ENCODE peak calls at places on chromosomes 6 and 20, in six cellular contexts. One of them, this sample, is unnamed.

GRCh38 chr20:37490670-37491350 is 30.2 kb upstream of the NNAT start:
- DNase-seq in ELF-1: no peak
- DNase-seq in activated naive CD4-positive, alpha-beta T cell treated with anti-CD3 and anti-CD28 coated beads for 36 hours: no peak
- DNase-seq in stimulated activated CD8-positive, alpha-beta memory T cell treated with anti-CD3 and anti-CD28 coated beads, Interleukin-15, amount 100 ng/mL, for 4 hours: no peak
- DNase-seq in ACHN: no peak
- DNase-seq in iris pigment epithelial cell: no peak
- DNase-seq in this sample: no peak

GRCh38 chr6:124854338-124854922 is 107.8 kb upstream of the RNF217 start:
- DNase-seq in iris pigment epithelial cell: no peak
- DNase-seq in activated naive CD4-positive, alpha-beta T cell treated with anti-CD3 and anti-CD28 coated beads for 36 hours: no peak
- DNase-seq in ACHN: peak
- DNase-seq in stimulated activated CD8-positive, alpha-beta memory T cell treated with anti-CD3 and anti-CD28 coated beads, Interleukin-15, amount 100 ng/mL, for 4 hours: no peak
- DNase-seq in ELF-1: no peak
- DNase-seq in this sample: peak

GRCh38 chr20:7038029-7038428 is 270.5 kb downstream of the BMP2 start:
- DNase-seq in ELF-1: no peak
- DNase-seq in activated naive CD4-positive, alpha-beta T cell treated with anti-CD3 and anti-CD28 coated beads for 36 hours: no peak
- DNase-seq in ACHN: no peak
- DNase-seq in iris pigment epithelial cell: peak
- DNase-seq in stimulated activated CD8-positive, alpha-beta memory T cell treated with anti-CD3 and anti-CD28 coated beads, Interleukin-15, amount 100 ng/mL, for 4 hours: no peak
- DNase-seq in this sample: peak

GRCh38 chr6:21601932-21602390 is 8.4 kb downstream of the SOX4 start:
- DNase-seq in iris pigment epithelial cell: no peak
- DNase-seq in stimulated activated CD8-positive, alpha-beta memory T cell treated with anti-CD3 and anti-CD28 coated beads, Interleukin-15, amount 100 ng/mL, for 4 hours: no peak
- DNase-seq in ELF-1: peak
- DNase-seq in ACHN: no peak
- DNase-seq in activated naive CD4-positive, alpha-beta T cell treated with anti-CD3 and anti-CD28 coated beads for 36 hours: no peak
- DNase-seq in this sample: no peak

GRCh38 chr20:58701431-58702160 is 9.0 kb downstream of the NPEPL1 start:
- DNase-seq in iris pigment epithelial cell: no peak
- DNase-seq in ELF-1: no peak
- DNase-seq in ACHN: no peak
- DNase-seq in stimulated activated CD8-positive, alpha-beta memory T cell treated with anti-CD3 and anti-CD28 coated beads, Interleukin-15, amount 100 ng/mL, for 4 hours: no peak
- DNase-seq in activated naive CD4-positive, alpha-beta T cell treated with anti-CD3 and anti-CD28 coated beads for 36 hours: no peak
- DNase-seq in this sample: no peak

GRCh38 chr6:160041608-160042007 is 72.7 kb downstream of the IGF2R start:
- DNase-seq in activated naive CD4-positive, alpha-beta T cell treated with anti-CD3 and anti-CD28 coated beads for 36 hours: no peak
- DNase-seq in ACHN: no peak
- DNase-seq in stimulated activated CD8-positive, alpha-beta memory T cell treated with anti-CD3 and anti-CD28 coated beads, Interleukin-15, amount 100 ng/mL, for 4 hours: no peak
- DNase-seq in ELF-1: no peak
- DNase-seq in iris pigment epithelial cell: peak
- DNase-seq in this sample: peak

GRCh38 chr6:143059616-143060353 is 904 bp upstream of the AIG1 start:
- DNase-seq in activated naive CD4-positive, alpha-beta T cell treated with anti-CD3 and anti-CD28 coated beads for 36 hours: peak
- DNase-seq in ELF-1: no peak
- DNase-seq in stimulated activated CD8-positive, alpha-beta memory T cell treated with anti-CD3 and anti-CD28 coated beads, Interleukin-15, amount 100 ng/mL, for 4 hours: no peak
- DNase-seq in ACHN: peak
- DNase-seq in iris pigment epithelial cell: peak
- DNase-seq in this sample: peak

GRCh38 chr20:723756-724155 is 44.5 kb downstream of the SLC52A3 start:
- DNase-seq in iris pigment epithelial cell: no peak
- DNase-seq in stimulated activated CD8-positive, alpha-beta memory T cell treated with anti-CD3 and anti-CD28 coated beads, Interleukin-15, amount 100 ng/mL, for 4 hours: no peak
- DNase-seq in ELF-1: no peak
- DNase-seq in ACHN: no peak
- DNase-seq in activated naive CD4-positive, alpha-beta T cell treated with anti-CD3 and anti-CD28 coated beads for 36 hours: no peak
- DNase-seq in this sample: no peak

GRCh38 chr6:1479095-1479494 is 89.7 kb downstream of the FOXF2 start:
- DNase-seq in ACHN: no peak
- DNase-seq in activated naive CD4-positive, alpha-beta T cell treated with anti-CD3 and anti-CD28 coated beads for 36 hours: no peak
- DNase-seq in stimulated activated CD8-positive, alpha-beta memory T cell treated with anti-CD3 and anti-CD28 coated beads, Interleukin-15, amount 100 ng/mL, for 4 hours: no peak
- DNase-seq in ELF-1: no peak
- DNase-seq in iris pigment epithelial cell: peak
- DNase-seq in this sample: peak

GRCh38 chr20:4090756-4091331 is 75.5 kb upstream of the RNF24 start:
- DNase-seq in ACHN: peak
- DNase-seq in stimulated activated CD8-positive, alpha-beta memory T cell treated with anti-CD3 and anti-CD28 coated beads, Interleukin-15, amount 100 ng/mL, for 4 hours: no peak
- DNase-seq in iris pigment epithelial cell: no peak
- DNase-seq in activated naive CD4-positive, alpha-beta T cell treated with anti-CD3 and anti-CD28 coated beads for 36 hours: no peak
- DNase-seq in ELF-1: no peak
- DNase-seq in this sample: peak

GRCh38 chr20:11544029-11544678 is 373.5 kb upstream of the BTBD3 start:
- DNase-seq in stimulated activated CD8-positive, alpha-beta memory T cell treated with anti-CD3 and anti-CD28 coated beads, Interleukin-15, amount 100 ng/mL, for 4 hours: no peak
- DNase-seq in ELF-1: peak
- DNase-seq in ACHN: peak
- DNase-seq in iris pigment epithelial cell: peak
- DNase-seq in activated naive CD4-positive, alpha-beta T cell treated with anti-CD3 and anti-CD28 coated beads for 36 hours: peak
- DNase-seq in this sample: peak

GRCh38 chr6:52015953-52016352 is 71.5 kb downstream of the PKHD1 start:
- DNase-seq in stimulated activated CD8-positive, alpha-beta memory T cell treated with anti-CD3 and anti-CD28 coated beads, Interleukin-15, amount 100 ng/mL, for 4 hours: no peak
- DNase-seq in ELF-1: no peak
- DNase-seq in ACHN: no peak
- DNase-seq in iris pigment epithelial cell: no peak
- DNase-seq in activated naive CD4-positive, alpha-beta T cell treated with anti-CD3 and anti-CD28 coated beads for 36 hours: no peak
- DNase-seq in this sample: no peak

GRCh38 chr6:117463762-117464665 is 18.5 kb upstream of the DCBLD1 start:
- DNase-seq in iris pigment epithelial cell: peak
- DNase-seq in activated naive CD4-positive, alpha-beta T cell treated with anti-CD3 and anti-CD28 coated beads for 36 hours: peak
- DNase-seq in ACHN: peak
- DNase-seq in stimulated activated CD8-positive, alpha-beta memory T cell treated with anti-CD3 and anti-CD28 coated beads, Interleukin-15, amount 100 ng/mL, for 4 hours: no peak
- DNase-seq in ELF-1: no peak
- DNase-seq in this sample: peak

GRCh38 chr6:14664112-14664592 is 546.6 kb downstream of the CD83 start:
- DNase-seq in activated naive CD4-positive, alpha-beta T cell treated with anti-CD3 and anti-CD28 coated beads for 36 hours: peak
- DNase-seq in iris pigment epithelial cell: no peak
- DNase-seq in ACHN: no peak
- DNase-seq in stimulated activated CD8-positive, alpha-beta memory T cell treated with anti-CD3 and anti-CD28 coated beads, Interleukin-15, amount 100 ng/mL, for 4 hours: no peak
- DNase-seq in ELF-1: no peak
- DNase-seq in this sample: peak

GRCh38 chr6:16212276-16212675 is 26.1 kb upstream of the GMPR start:
- DNase-seq in ACHN: no peak
- DNase-seq in iris pigment epithelial cell: no peak
- DNase-seq in ELF-1: no peak
- DNase-seq in stimulated activated CD8-positive, alpha-beta memory T cell treated with anti-CD3 and anti-CD28 coated beads, Interleukin-15, amount 100 ng/mL, for 4 hours: no peak
- DNase-seq in activated naive CD4-positive, alpha-beta T cell treated with anti-CD3 and anti-CD28 coated beads for 36 hours: no peak
- DNase-seq in this sample: no peak

GRCh38 chr20:62649140-62649539 is 6.8 kb downstream of the SLCO4A1 start:
- DNase-seq in ELF-1: no peak
- DNase-seq in activated naive CD4-positive, alpha-beta T cell treated with anti-CD3 and anti-CD28 coated beads for 36 hours: no peak
- DNase-seq in ACHN: no peak
- DNase-seq in stimulated activated CD8-positive, alpha-beta memory T cell treated with anti-CD3 and anti-CD28 coated beads, Interleukin-15, amount 100 ng/mL, for 4 hours: no peak
- DNase-seq in iris pigment epithelial cell: no peak
- DNase-seq in this sample: no peak

GRCh38 chr6:411402-412145 is 20.0 kb downstream of the IRF4 start:
- DNase-seq in stimulated activated CD8-positive, alpha-beta memory T cell treated with anti-CD3 and anti-CD28 coated beads, Interleukin-15, amount 100 ng/mL, for 4 hours: no peak
- DNase-seq in iris pigment epithelial cell: no peak
- DNase-seq in activated naive CD4-positive, alpha-beta T cell treated with anti-CD3 and anti-CD28 coated beads for 36 hours: peak
- DNase-seq in ACHN: no peak
- DNase-seq in ELF-1: no peak
- DNase-seq in this sample: no peak

GRCh38 chr20:17866234-17867001 is 102.2 kb downstream of the SNX5 start:
- DNase-seq in ACHN: no peak
- DNase-seq in activated naive CD4-positive, alpha-beta T cell treated with anti-CD3 and anti-CD28 coated beads for 36 hours: no peak
- DNase-seq in stimulated activated CD8-positive, alpha-beta memory T cell treated with anti-CD3 and anti-CD28 coated beads, Interleukin-15, amount 100 ng/mL, for 4 hours: no peak
- DNase-seq in iris pigment epithelial cell: no peak
- DNase-seq in ELF-1: peak
- DNase-seq in this sample: no peak

GRCh38 chr6:9502991-9503761 is 911.7 kb downstream of the TFAP2A start:
- DNase-seq in iris pigment epithelial cell: peak
- DNase-seq in ACHN: no peak
- DNase-seq in stimulated activated CD8-positive, alpha-beta memory T cell treated with anti-CD3 and anti-CD28 coated beads, Interleukin-15, amount 100 ng/mL, for 4 hours: no peak
- DNase-seq in activated naive CD4-positive, alpha-beta T cell treated with anti-CD3 and anti-CD28 coated beads for 36 hours: no peak
- DNase-seq in ELF-1: no peak
- DNase-seq in this sample: peak

GRCh38 chr6:135935951-135936601 is 84.6 kb downstream of the PDE7B start:
- DNase-seq in iris pigment epithelial cell: peak
- DNase-seq in stimulated activated CD8-positive, alpha-beta memory T cell treated with anti-CD3 and anti-CD28 coated beads, Interleukin-15, amount 100 ng/mL, for 4 hours: no peak
- DNase-seq in activated naive CD4-positive, alpha-beta T cell treated with anti-CD3 and anti-CD28 coated beads for 36 hours: no peak
- DNase-seq in ACHN: no peak
- DNase-seq in ELF-1: no peak
- DNase-seq in this sample: peak

GRCh38 chr6:12078014-12078413 is 65.9 kb downstream of the HIVEP1 start:
- DNase-seq in iris pigment epithelial cell: no peak
- DNase-seq in activated naive CD4-positive, alpha-beta T cell treated with anti-CD3 and anti-CD28 coated beads for 36 hours: no peak
- DNase-seq in ELF-1: no peak
- DNase-seq in ACHN: no peak
- DNase-seq in stimulated activated CD8-positive, alpha-beta memory T cell treated with anti-CD3 and anti-CD28 coated beads, Interleukin-15, amount 100 ng/mL, for 4 hours: no peak
- DNase-seq in this sample: no peak

GRCh38 chr6:46407246-46407645 is 84.0 kb downstream of the RCAN2 start:
- DNase-seq in ELF-1: no peak
- DNase-seq in stimulated activated CD8-positive, alpha-beta memory T cell treated with anti-CD3 and anti-CD28 coated beads, Interleukin-15, amount 100 ng/mL, for 4 hours: no peak
- DNase-seq in activated naive CD4-positive, alpha-beta T cell treated with anti-CD3 and anti-CD28 coated beads for 36 hours: no peak
- DNase-seq in iris pigment epithelial cell: no peak
- DNase-seq in ACHN: no peak
- DNase-seq in this sample: no peak

GRCh38 chr6:4776493-4776966 is 326 bp downstream of the CDYL start:
- DNase-seq in ACHN: no peak
- DNase-seq in stimulated activated CD8-positive, alpha-beta memory T cell treated with anti-CD3 and anti-CD28 coated beads, Interleukin-15, amount 100 ng/mL, for 4 hours: no peak
- DNase-seq in activated naive CD4-positive, alpha-beta T cell treated with anti-CD3 and anti-CD28 coated beads for 36 hours: peak
- DNase-seq in iris pigment epithelial cell: peak
- DNase-seq in ELF-1: no peak
- DNase-seq in this sample: no peak

GRCh38 chr20:18904624-18905023 is 91.0 kb downstream of the SCP2D1 start:
- DNase-seq in iris pigment epithelial cell: no peak
- DNase-seq in stimulated activated CD8-positive, alpha-beta memory T cell treated with anti-CD3 and anti-CD28 coated beads, Interleukin-15, amount 100 ng/mL, for 4 hours: no peak
- DNase-seq in activated naive CD4-positive, alpha-beta T cell treated with anti-CD3 and anti-CD28 coated beads for 36 hours: no peak
- DNase-seq in ELF-1: no peak
- DNase-seq in ACHN: no peak
- DNase-seq in this sample: no peak

GRCh38 chr6:131730264-131730663 is 19.4 kb upstream of the CTAGE9 start:
- DNase-seq in stimulated activated CD8-positive, alpha-beta memory T cell treated with anti-CD3 and anti-CD28 coated beads, Interleukin-15, amount 100 ng/mL, for 4 hours: no peak
- DNase-seq in ACHN: no peak
- DNase-seq in ELF-1: no peak
- DNase-seq in iris pigment epithelial cell: no peak
- DNase-seq in activated naive CD4-positive, alpha-beta T cell treated with anti-CD3 and anti-CD28 coated beads for 36 hours: no peak
- DNase-seq in this sample: no peak

GRCh38 chr20:24470782-24471582 is 1.6 kb downstream of the SYNDIG1 start:
- DNase-seq in stimulated activated CD8-positive, alpha-beta memory T cell treated with anti-CD3 and anti-CD28 coated beads, Interleukin-15, amount 100 ng/mL, for 4 hours: no peak
- DNase-seq in ELF-1: peak
- DNase-seq in ACHN: no peak
- DNase-seq in iris pigment epithelial cell: no peak
- DNase-seq in activated naive CD4-positive, alpha-beta T cell treated with anti-CD3 and anti-CD28 coated beads for 36 hours: no peak
- DNase-seq in this sample: no peak

GRCh38 chr6:36727491-36728021 is 29.9 kb downstream of the RAB44 start:
- DNase-seq in stimulated activated CD8-positive, alpha-beta memory T cell treated with anti-CD3 and anti-CD28 coated beads, Interleukin-15, amount 100 ng/mL, for 4 hours: no peak
- DNase-seq in activated naive CD4-positive, alpha-beta T cell treated with anti-CD3 and anti-CD28 coated beads for 36 hours: peak
- DNase-seq in ACHN: peak
- DNase-seq in ELF-1: no peak
- DNase-seq in iris pigment epithelial cell: peak
- DNase-seq in this sample: peak

GRCh38 chr6:35298625-35299140 is 1.1 kb downstream of the DEF6 start:
- DNase-seq in iris pigment epithelial cell: no peak
- DNase-seq in stimulated activated CD8-positive, alpha-beta memory T cell treated with anti-CD3 and anti-CD28 coated beads, Interleukin-15, amount 100 ng/mL, for 4 hours: no peak
- DNase-seq in activated naive CD4-positive, alpha-beta T cell treated with anti-CD3 and anti-CD28 coated beads for 36 hours: peak
- DNase-seq in ELF-1: no peak
- DNase-seq in ACHN: no peak
- DNase-seq in this sample: no peak

GRCh38 chr20:57009775-57010174 is 256.7 kb downstream of the BMP7 start:
- DNase-seq in activated naive CD4-positive, alpha-beta T cell treated with anti-CD3 and anti-CD28 coated beads for 36 hours: no peak
- DNase-seq in iris pigment epithelial cell: no peak
- DNase-seq in ELF-1: no peak
- DNase-seq in ACHN: no peak
- DNase-seq in stimulated activated CD8-positive, alpha-beta memory T cell treated with anti-CD3 and anti-CD28 coated beads, Interleukin-15, amount 100 ng/mL, for 4 hours: no peak
- DNase-seq in this sample: no peak

GRCh38 chr20:7723284-7723683 is 217.0 kb downstream of the HAO1 start:
- DNase-seq in iris pigment epithelial cell: peak
- DNase-seq in ACHN: no peak
- DNase-seq in stimulated activated CD8-positive, alpha-beta memory T cell treated with anti-CD3 and anti-CD28 coated beads, Interleukin-15, amount 100 ng/mL, for 4 hours: no peak
- DNase-seq in ELF-1: no peak
- DNase-seq in activated naive CD4-positive, alpha-beta T cell treated with anti-CD3 and anti-CD28 coated beads for 36 hours: no peak
- DNase-seq in this sample: peak

GRCh38 chr6:51384736-51385135 is 566.1 kb downstream of the TFAP2B start:
- DNase-seq in ELF-1: no peak
- DNase-seq in ACHN: no peak
- DNase-seq in activated naive CD4-positive, alpha-beta T cell treated with anti-CD3 and anti-CD28 coated beads for 36 hours: no peak
- DNase-seq in iris pigment epithelial cell: no peak
- DNase-seq in stimulated activated CD8-positive, alpha-beta memory T cell treated with anti-CD3 and anti-CD28 coated beads, Interleukin-15, amount 100 ng/mL, for 4 hours: no peak
- DNase-seq in this sample: no peak

GRCh38 chr20:35845561-35845960 is 73.7 kb downstream of the PHF20 start:
- DNase-seq in ACHN: no peak
- DNase-seq in activated naive CD4-positive, alpha-beta T cell treated with anti-CD3 and anti-CD28 coated beads for 36 hours: no peak
- DNase-seq in ELF-1: no peak
- DNase-seq in iris pigment epithelial cell: peak
- DNase-seq in stimulated activated CD8-positive, alpha-beta memory T cell treated with anti-CD3 and anti-CD28 coated beads, Interleukin-15, amount 100 ng/mL, for 4 hours: no peak
- DNase-seq in this sample: peak

GRCh38 chr20:37567331-37567665 is 39.6 kb upstream of the BLCAP start:
- DNase-seq in iris pigment epithelial cell: no peak
- DNase-seq in activated naive CD4-positive, alpha-beta T cell treated with anti-CD3 and anti-CD28 coated beads for 36 hours: no peak
- DNase-seq in ELF-1: no peak
- DNase-seq in stimulated activated CD8-positive, alpha-beta memory T cell treated with anti-CD3 and anti-CD28 coated beads, Interleukin-15, amount 100 ng/mL, for 4 hours: no peak
- DNase-seq in ACHN: no peak
- DNase-seq in this sample: no peak

GRCh38 chr20:38617011-38617829 is 15.6 kb downstream of the ARHGAP40 start:
- DNase-seq in ACHN: peak
- DNase-seq in iris pigment epithelial cell: peak
- DNase-seq in ELF-1: peak
- DNase-seq in stimulated activated CD8-positive, alpha-beta memory T cell treated with anti-CD3 and anti-CD28 coated beads, Interleukin-15, amount 100 ng/mL, for 4 hours: no peak
- DNase-seq in activated naive CD4-positive, alpha-beta T cell treated with anti-CD3 and anti-CD28 coated beads for 36 hours: no peak
- DNase-seq in this sample: peak

GRCh38 chr20:49279677-49280462 is 2.0 kb upstream of the ZNFX1 start:
- DNase-seq in stimulated activated CD8-positive, alpha-beta memory T cell treated with anti-CD3 and anti-CD28 coated beads, Interleukin-15, amount 100 ng/mL, for 4 hours: no peak
- DNase-seq in iris pigment epithelial cell: no peak
- DNase-seq in ACHN: no peak
- DNase-seq in ELF-1: peak
- DNase-seq in activated naive CD4-positive, alpha-beta T cell treated with anti-CD3 and anti-CD28 coated beads for 36 hours: no peak
- DNase-seq in this sample: no peak